ENCODE peak calls at places on chromosome 7, in five cellular contexts. M, F, W, R and C are unnamed samples.

GRCh38 chr7:3239291-3239691 is 61.8 kb upstream of the SDK1 start:
- DNase-seq in M (no peak), F (no peak), W (no peak), R (no peak), C (no peak)

GRCh38 chr7:117937049-117937448 is 63.8 kb upstream of the CTTNBP2 start:
- DNase-seq in M (no peak), F (no peak), W (no peak), R (no peak), C (no peak)

GRCh38 chr7:71486856-71487628 is 355.1 kb downstream of the GALNT17 start:
- DNase-seq in M (no peak), F (no peak), W (peak), R (peak), C (no peak)

GRCh38 chr7:152761116-152761748 is 1.7 kb downstream of the ACTR3B start:
- DNase-seq in M (no peak), F (no peak), W (peak), R (peak), C (peak)

GRCh38 chr7:19989906-19990305 is 216.5 kb upstream of the TMEM196 start:
- DNase-seq in M (no peak), F (no peak), W (no peak), R (no peak), C (no peak)

GRCh38 chr7:70303780-70304179 is 705.5 kb downstream of the AUTS2 start:
- DNase-seq in M (no peak), F (no peak), W (no peak), R (no peak), C (no peak)

GRCh38 chr7:15720849-15721471 is 34.5 kb upstream of the MEOX2 start:
- DNase-seq in M (no peak), F (peak), W (peak), R (peak), C (peak)

GRCh38 chr7:44555350-44555749 is 14.2 kb upstream of the NPC1L1 start:
- DNase-seq in M (no peak), F (no peak), W (no peak), R (no peak), C (peak)

GRCh38 chr7:129557686-129558481 is 53.6 kb upstream of the NRF1 start:
- DNase-seq in M (no peak), F (no peak), W (no peak), R (no peak), C (no peak)

GRCh38 chr7:112930787-112931186 is 140.6 kb upstream of the TMEM168 start:
- DNase-seq in M (no peak), F (peak), W (peak), R (peak), C (peak)

GRCh38 chr7:157676456-157677255 is 339.9 kb downstream of the DNAJB6 start:
- DNase-seq in M (no peak), F (no peak), W (no peak), R (no peak), C (no peak)

GRCh38 chr7:2542011-2542923 is 13.1 kb downstream of the BRAT1 start:
- DNase-seq in M (no peak), F (no peak), W (no peak), R (no peak), C (no peak)